ENCODE peak calls at places on chromosomes 12 and 14, in five cellular contexts. L, X, H, R and E are unnamed samples.

GRCh38 chr12:10624631-10625030 is 11.2 kb upstream of the MAGOHB start:
- DNase-seq in L (no peak), X (no peak), H (no peak), R (no peak), E (no peak)

GRCh38 chr14:20469890-20470858 is 968 bp downstream of the PNP start:
- DNase-seq in L (peak; percentile 69), X (peak; percentile 88), H (peak; percentile 12), R (peak; percentile 53), E (no peak)

GRCh38 chr14:89587128-89587420 is 170.0 kb upstream of the FOXN3 start:
- DNase-seq in L (no peak), X (no peak), H (no peak), R (no peak), E (no peak)

GRCh38 chr14:39430762-39431415 is 1.3 kb downstream of the FBXO33 start:
- DNase-seq in L (no peak), X (peak; percentile 56), H (no peak), R (no peak), E (no peak)

GRCh38 chr14:57487771-57488170 is 5.9 kb downstream of the CCDC198 start:
- DNase-seq in L (no peak), X (no peak), H (no peak), R (no peak), E (no peak)

GRCh38 chr14:101289230-101289690 is 272.0 kb upstream of the DIO3 start:
- DNase-seq in L (no peak), X (no peak), H (no peak), R (no peak), E (no peak)

GRCh38 chr12:100566887-100567637 is 6.4 kb upstream of the GAS2L3 start:
- DNase-seq in L (no peak), X (peak; percentile 36), H (no peak), R (no peak), E (no peak)

GRCh38 chr12:24366514-24366913 is 417.0 kb upstream of the SOX5 start:
- DNase-seq in L (no peak), X (no peak), H (no peak), R (no peak), E (no peak)

GRCh38 chr14:68283378-68284123 is 464.0 kb downstream of the RAD51B start:
- DNase-seq in L (no peak), X (no peak), H (no peak), R (peak; percentile 70), E (no peak)

GRCh38 chr14:73261075-73261474 is 23.8 kb downstream of the PAPLN start:
- DNase-seq in L (no peak), X (no peak), H (no peak), R (no peak), E (no peak)

GRCh38 chr12:89393551-89394121 is 41.3 kb upstream of the DUSP6 start:
- DNase-seq in L (no peak), X (no peak), H (no peak), R (no peak), E (no peak)

GRCh38 chr14:105855246-105855892 is 329.0 kb downstream of the TMEM121 start:
- DNase-seq in L (no peak), X (no peak), H (no peak), R (peak; percentile 26), E (no peak)

GRCh38 chr14:50082308-50082742 is 34.0 kb downstream of the VCPKMT start:
- DNase-seq in L (no peak), X (no peak), H (no peak), R (peak; percentile 52), E (no peak)

GRCh38 chr14:102774391-102775153 is 2.7 kb upstream of the TRAF3 start:
- DNase-seq in L (peak; percentile 86), X (peak; percentile 90), H (no peak), R (peak; percentile 62), E (no peak)

GRCh38 chr14:64614214-64614613 is 64.5 kb downstream of the PPP1R36 start:
- DNase-seq in L (no peak), X (no peak), H (no peak), R (no peak), E (no peak)

GRCh38 chr12:14880890-14881453 is 4.7 kb downstream of the MGP start:
- DNase-seq in L (no peak), X (no peak), H (no peak), R (no peak), E (no peak)

GRCh38 chr14:94079891-94080605 is 954 bp downstream of the DDX24 start:
- DNase-seq in L (no peak), X (peak; percentile 24), H (no peak), R (no peak), E (no peak)

GRCh38 chr12:47281667-47282171 is 202.0 kb upstream of the AMIGO2 start:
- DNase-seq in L (no peak), X (no peak), H (no peak), R (no peak), E (no peak)

GRCh38 chr12:89943461-89943860 is 234.8 kb upstream of the ATP2B1 start:
- DNase-seq in L (no peak), X (no peak), H (no peak), R (no peak), E (no peak)

GRCh38 chr14:55382483-55382882 is 29.1 kb downstream of the ATG14 start:
- DNase-seq in L (no peak), X (no peak), H (no peak), R (no peak), E (no peak)

GRCh38 chr12:4138051-4138450 is 135.5 kb upstream of the CCND2 start:
- DNase-seq in L (no peak), X (no peak), H (no peak), R (no peak), E (no peak)

GRCh38 chr14:100694579-100695422 is 31.9 kb upstream of the DLK1 start:
- DNase-seq in L (no peak), X (no peak), H (no peak), R (no peak), E (no peak)

GRCh38 chr14:72433511-72433910 is 460.4 kb downstream of the DPF3 start:
- DNase-seq in L (peak; percentile 6), X (no peak), H (no peak), R (no peak), E (no peak)

GRCh38 chr14:68523994-68524725 is 268.7 kb downstream of the ZFP36L1 start:
- DNase-seq in L (no peak), X (no peak), H (no peak), R (no peak), E (no peak)

GRCh38 chr12:4296749-4297148 is 23.2 kb downstream of the CCND2 start:
- DNase-seq in L (no peak), X (no peak), H (no peak), R (no peak), E (no peak)

GRCh38 chr12:27861428-27862167 is 81.6 kb upstream of the MANSC4 start:
- DNase-seq in L (no peak), X (no peak), H (no peak), R (no peak), E (no peak)

GRCh38 chr12:26368331-26368730 is 173.0 kb downstream of the SSPN start:
- DNase-seq in L (no peak), X (no peak), H (no peak), R (no peak), E (no peak)

GRCh38 chr14:72603639-72604038 is 290.3 kb downstream of the DPF3 start:
- DNase-seq in L (no peak), X (no peak), H (no peak), R (no peak), E (no peak)

GRCh38 chr12:53995311-53996187 is 4.4 kb upstream of the HOXC9 start:
- DNase-seq in L (no peak), X (peak; percentile 88), H (no peak), R (no peak), E (no peak)

GRCh38 chr12:118098911-118099671 is 4.7 kb downstream of the VSIG10 start:
- DNase-seq in L (no peak), X (no peak), H (no peak), R (no peak), E (no peak)

GRCh38 chr14:88604213-88604612 is 41.4 kb downstream of the ZC3H14 start:
- DNase-seq in L (no peak), X (no peak), H (no peak), R (no peak), E (no peak)

GRCh38 chr12:51323966-51324895 is at the start of gene BIN2:
- DNase-seq in L (no peak), X (peak; percentile 85), H (no peak), R (peak; percentile 87), E (no peak)

GRCh38 chr12:48156648-48157015 is 683 bp downstream of the ASB8 start:
- DNase-seq in L (no peak), X (no peak), H (no peak), R (no peak), E (no peak)